ENCODE peak calls at places on chromosomes 1 and 21, in six cellular contexts. A, W, G, Y, J and L are unnamed samples.

GRCh38 chr1:168767885-168768584 is 39.0 kb upstream of the DPT start:
- DNase-seq in J (peak), Y (peak), A (no peak), W (no peak), G (peak), L (no peak)

GRCh38 chr1:169250795-169251194 is 116.8 kb downstream of the NME7 start:
- DNase-seq in J (no peak), A (no peak), G (no peak), W (no peak), Y (no peak), L (no peak)

GRCh38 chr21:14092834-14093560 is 117.8 kb downstream of the LIPI start:
- DNase-seq in G (no peak), A (no peak), W (no peak), Y (no peak), J (no peak), L (no peak)

GRCh38 chr1:225695578-225696332 is 42.8 kb upstream of the ENAH start:
- DNase-seq in Y (no peak), A (no peak), W (no peak), J (no peak), G (no peak), L (no peak)

GRCh38 chr1:61779231-61779630 is 37.0 kb downstream of the PATJ start:
- DNase-seq in J (no peak), W (no peak), Y (no peak), A (no peak), G (no peak), L (no peak)

GRCh38 chr1:48069662-48070432 is 72.7 kb upstream of the TRABD2B start:
- DNase-seq in W (no peak), Y (no peak), A (no peak), G (no peak), J (no peak), L (peak)

GRCh38 chr1:54464477-54465146 is 58.4 kb upstream of the SSBP3 start:
- DNase-seq in A (no peak), Y (no peak), G (no peak), J (no peak), W (no peak), L (no peak)

GRCh38 chr1:36223373-36223995 is 759 bp upstream of the THRAP3 start:
- DNase-seq in G (peak), A (no peak), J (no peak), Y (peak), W (no peak), L (peak)

GRCh38 chr1:198416276-198416675 is 124.2 kb downstream of the ATP6V1G3 start:
- DNase-seq in A (no peak), G (no peak), J (no peak), W (no peak), Y (no peak), L (no peak)

GRCh38 chr1:206544562-206545257 is 37.4 kb downstream of the RASSF5 start:
- DNase-seq in G (peak), Y (peak), W (peak), A (peak), J (peak), L (peak)

GRCh38 chr1:11650331-11650991 is 3.8 kb downstream of the FBXO2 start:
- DNase-seq in A (peak), G (peak), W (peak), Y (peak), J (peak), L (peak)

GRCh38 chr1:27596261-27596660 is 7.7 kb downstream of the AHDC1 start:
- DNase-seq in A (no peak), G (no peak), J (no peak), W (no peak), Y (no peak), L (no peak)

GRCh38 chr1:234612352-234613127 is 2.6 kb upstream of the IRF2BP2 start:
- DNase-seq in G (peak), J (peak), Y (peak), W (peak), A (peak), L (peak)

GRCh38 chr1:221708987-221709386 is 32.9 kb downstream of the DUSP10 start:
- DNase-seq in G (no peak), A (no peak), J (no peak), Y (peak), W (peak), L (no peak)

GRCh38 chr1:222979561-222979960 is 163.5 kb downstream of the TLR5 start:
- DNase-seq in A (no peak), W (no peak), Y (no peak), G (no peak), J (no peak), L (no peak)

GRCh38 chr1:228939001-228939691 is 203.9 kb downstream of the RHOU start:
- DNase-seq in G (no peak), W (no peak), Y (no peak), A (no peak), J (no peak), L (no peak)

GRCh38 chr21:41817228-41817627 is 50.4 kb upstream of the RIPK4 start:
- DNase-seq in J (no peak), A (peak), G (no peak), W (peak), Y (peak), L (peak)

GRCh38 chr1:76145332-76145731 is 70.8 kb downstream of the ST6GALNAC3 start:
- DNase-seq in J (no peak), A (no peak), Y (no peak), G (no peak), W (no peak), L (no peak)

GRCh38 chr21:31235671-31236450 is 108.2 kb downstream of the TIAM1 start:
- DNase-seq in G (no peak), W (no peak), J (no peak), A (no peak), Y (no peak), L (no peak)

GRCh38 chr1:221100196-221100950 is 221.1 kb downstream of the HLX start:
- DNase-seq in A (no peak), Y (no peak), W (no peak), J (no peak), G (no peak), L (no peak)

GRCh38 chr1:160101037-160101716 is 2.8 kb upstream of the IGSF8 start:
- DNase-seq in W (peak), A (peak), J (peak), G (peak), Y (peak), L (peak)

GRCh38 chr1:149936992-149937705 is 470 bp upstream of the MTMR11 start:
- DNase-seq in J (no peak), W (no peak), Y (no peak), G (no peak), A (no peak), L (peak)

GRCh38 chr1:172254521-172255222 is 165.8 kb upstream of the C1orf105 start:
- DNase-seq in A (no peak), G (no peak), W (no peak), J (no peak), Y (no peak), L (no peak)

GRCh38 chr1:208857471-208857870 is 613.3 kb upstream of the PLXNA2 start:
- DNase-seq in W (no peak), Y (no peak), G (no peak), A (no peak), J (no peak), L (no peak)

GRCh38 chr1:42239555-42239954 is 75.0 kb upstream of the GUCA2A start:
- DNase-seq in A (no peak), W (no peak), G (no peak), Y (no peak), J (no peak), L (no peak)

GRCh38 chr1:201655910-201656669 is 117.2 kb downstream of the NAV1 start:
- DNase-seq in Y (peak), W (no peak), G (no peak), A (no peak), J (no peak), L (no peak)

GRCh38 chr1:88979054-88979748 is 13.2 kb downstream of the KYAT3 start:
- DNase-seq in J (no peak), Y (no peak), W (no peak), A (no peak), G (no peak), L (no peak)

GRCh38 chr1:66355756-66356155 is 178.2 kb upstream of the SGIP1 start:
- DNase-seq in J (no peak), Y (no peak), G (no peak), A (no peak), W (no peak), L (no peak)

GRCh38 chr1:84668185-84668584 is 22.1 kb downstream of the SSX2IP start:
- DNase-seq in W (no peak), G (no peak), A (no peak), J (no peak), Y (no peak), L (peak)

GRCh38 chr1:193634876-193635275 is 448.5 kb upstream of the B3GALT2 start:
- DNase-seq in G (no peak), A (no peak), Y (no peak), W (no peak), J (no peak), L (no peak)

GRCh38 chr1:66732407-66733166 is 19.7 kb upstream of the DYNLT5 start:
- DNase-seq in A (no peak), G (no peak), W (no peak), Y (no peak), J (no peak), L (no peak)

GRCh38 chr1:9589144-9589718 is 520 bp downstream of the TMEM201 start:
- DNase-seq in Y (no peak), A (no peak), J (no peak), G (no peak), W (no peak), L (peak)

GRCh38 chr1:155741908-155742307 is 53.0 kb downstream of the DAP3 start:
- DNase-seq in A (no peak), G (no peak), Y (no peak), J (no peak), W (no peak), L (no peak)

GRCh38 chr21:46294647-46295176 is 8.6 kb downstream of the YBEY start:
- DNase-seq in A (no peak), J (no peak), Y (peak), G (no peak), W (no peak), L (no peak)

GRCh38 chr1:188140958-188141357 is 1312.2 kb downstream of the PLA2G4A start:
- DNase-seq in W (no peak), A (no peak), G (no peak), Y (no peak), J (no peak), L (no peak)

GRCh38 chr1:2314297-2314802 is 77.0 kb downstream of the MORN1 start:
- DNase-seq in W (no peak), Y (peak), J (no peak), A (peak), G (no peak), L (peak)

GRCh38 chr21:44838038-44838895 is 20.4 kb upstream of the SUMO3 start:
- DNase-seq in G (no peak), A (no peak), Y (no peak), W (no peak), J (no peak), L (no peak)

GRCh38 chr1:55347786-55348185 is 132.6 kb upstream of the USP24 start:
- DNase-seq in J (no peak), A (no peak), W (no peak), G (no peak), Y (no peak), L (no peak)

GRCh38 chr1:168288311-168289052 is 7.8 kb downstream of the TBX19 start:
- DNase-seq in G (no peak), A (no peak), W (no peak), Y (no peak), J (no peak), L (no peak)